ENCODE peak calls at places on chromosomes 13 and 19, in five cellular contexts. M, N, H, T and X are unnamed samples.

GRCh38 chr19:51296331-51297093 is 14.9 kb upstream of the IGLON5 start:
- DNase-seq in N (no peak), H (peak; percentile 23), M (no peak), T (no peak), X (no peak)

GRCh38 chr19:11530432-11530831 is 1.5 kb upstream of the ECSIT start:
- DNase-seq in H (peak; percentile 84), T (no peak), N (peak; percentile 80), M (peak; percentile 84), X (peak; percentile 76)

GRCh38 chr13:85298387-85298924 is 500.8 kb downstream of the SLITRK6 start:
- DNase-seq in H (no peak), M (no peak), N (no peak), T (no peak), X (no peak)

GRCh38 chr13:42985312-42986175 is 6.5 kb downstream of the EPSTI1 start:
- DNase-seq in H (no peak), M (peak; percentile 79), N (peak; percentile 46), T (no peak), X (no peak)

GRCh38 chr19:52638601-52639000 is 446 bp upstream of the ZNF83 start:
- DNase-seq in H (no peak), M (no peak), T (no peak), N (no peak), X (no peak)

GRCh38 chr13:38686635-38687245 is at the start of gene FREM2:
- DNase-seq in N (peak; percentile 57), H (peak; percentile 15), M (peak; percentile 30), T (no peak), X (peak; percentile 53)

GRCh38 chr13:22176968-22177545 is 506.2 kb downstream of the FGF9 start:
- DNase-seq in H (no peak), M (peak; percentile 7), N (no peak), T (no peak), X (no peak)

GRCh38 chr13:95568131-95568530 is 15.6 kb downstream of the CLDN10 start:
- DNase-seq in M (no peak), H (no peak), N (no peak), T (no peak), X (no peak)

GRCh38 chr19:28176193-28176592 is 1036.8 kb downstream of the UQCRFS1 start:
- DNase-seq in H (no peak), M (no peak), T (no peak), N (no peak), X (no peak)

GRCh38 chr13:76798037-76798436 is 88.2 kb downstream of the KCTD12 start:
- DNase-seq in N (no peak), H (no peak), M (no peak), T (no peak), X (no peak)

GRCh38 chr19:17358395-17358794 is 18.7 kb downstream of the PLVAP start:
- DNase-seq in T (no peak), M (peak; percentile 30), N (no peak), H (no peak), X (no peak)

DNA sequence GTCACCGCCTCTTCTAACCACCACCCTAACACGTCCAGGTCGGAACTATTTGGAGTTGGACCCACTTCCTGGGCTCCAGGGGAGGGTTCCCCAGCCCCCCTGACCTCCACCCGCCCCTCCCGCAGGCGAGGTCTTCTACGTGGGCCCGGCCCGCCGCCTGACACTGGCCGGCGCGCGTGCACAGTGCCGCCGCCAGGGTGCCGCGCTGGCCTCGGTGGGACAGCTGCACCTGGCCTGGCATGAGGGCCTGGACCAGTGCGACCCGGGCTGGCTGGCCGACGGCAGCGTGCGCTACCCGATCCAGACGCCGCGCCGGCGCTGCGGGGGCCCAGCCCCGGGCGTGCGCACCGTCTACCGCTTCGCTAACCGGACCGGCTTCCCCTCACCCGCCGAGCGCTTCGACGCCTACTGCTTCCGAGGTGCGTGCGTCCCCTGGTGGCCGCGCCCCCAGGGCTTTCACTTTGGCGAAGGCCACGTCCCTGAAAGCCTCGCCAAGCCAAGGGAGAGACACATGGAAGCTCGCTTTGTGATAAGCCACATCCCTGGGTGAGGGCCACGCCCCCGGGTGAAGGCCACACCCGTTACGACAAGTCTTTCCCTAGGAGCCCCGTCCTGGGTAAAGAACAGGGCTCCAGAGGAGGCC is 13.2 kb downstream of the NCAN start:
- DNase-seq in N (peak; percentile 75), T (no peak), M (peak; percentile 59), H (peak; percentile 67), X (peak; percentile 45)
- H3K27me3 ChIP-seq in N (peaks cover 68% of the 10 kb centered on the region), T (peaks cover 59% of the 10 kb centered on the region), M (peaks cover 11% of the 10 kb centered on the region), H (peaks cover 4% of the 10 kb centered on the region), X (no peaks in the 10 kb centered on the region)

GRCh38 chr13:29361716-29362115 is 233.8 kb downstream of the SLC7A1 start:
- DNase-seq in N (no peak), H (no peak), M (no peak), T (no peak), X (no peak)
- H3K36me3 ChIP-seq in N (no peaks in the 10 kb centered on the region), H (no peaks in the 10 kb centered on the region), M (no peaks in the 10 kb centered on the region), T (no peaks in the 10 kb centered on the region), X (no peaks in the 10 kb centered on the region)

GRCh38 chr19:3276341-3276799 is 51.9 kb downstream of the CELF5 start:
- DNase-seq in M (no peak), T (no peak), N (peak; percentile 34), H (peak; percentile 75), X (peak; percentile 71)

GRCh38 chr19:3272952-3273351 is 48.5 kb downstream of the CELF5 start:
- DNase-seq in H (no peak), T (no peak), M (no peak), N (no peak), X (no peak)

GRCh38 chr19:3275583-3276340 is 51.3 kb downstream of the CELF5 start:
- DNase-seq in M (peak; percentile 72), T (no peak), H (peak; percentile 88), N (peak; percentile 84), X (peak; percentile 70)

GRCh38 chr19:3274245-3275067 is 50.0 kb downstream of the CELF5 start:
- DNase-seq in N (no peak), M (no peak), T (no peak), H (no peak), X (no peak)

GRCh38 chr19:3275068-3275582 is 50.7 kb downstream of the CELF5 start:
- DNase-seq in H (peak; percentile 10), M (no peak), N (no peak), T (no peak), X (no peak)
- TF ChIP-seq CTCF in H (peak; percentile 64), M (no peak), N (no peak), T (no peak), X (peak; percentile 61)

DNA sequence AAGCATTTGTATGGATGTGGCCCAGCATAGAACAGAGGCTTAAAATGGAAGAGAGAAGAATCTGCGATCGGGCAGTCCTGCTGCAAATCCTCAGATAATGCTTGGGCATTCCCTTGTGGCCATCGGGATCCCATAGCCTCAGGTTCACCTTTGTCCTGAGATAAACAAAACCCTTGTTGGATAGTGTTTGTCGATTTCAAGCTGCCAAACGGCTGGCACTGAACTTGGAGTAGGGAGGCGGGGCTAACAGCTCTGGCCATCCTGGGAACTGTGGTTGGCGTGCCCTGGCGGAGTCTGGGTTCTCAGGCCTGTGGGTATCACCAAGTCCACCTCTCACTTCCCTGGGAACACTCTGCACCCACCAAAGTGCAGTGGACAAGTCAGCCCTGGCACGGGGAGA is 85.1 kb downstream of the ING1 start:
- DNase-seq in M (no peak), H (no peak), N (no peak), T (no peak), X (no peak)
- H3K27me3 ChIP-seq in M (no peaks in the 10 kb centered on the region), H (peaks cover 17% of the 10 kb centered on the region), N (peaks cover 8% of the 10 kb centered on the region), T (peaks cover 11% of the 10 kb centered on the region), X (peaks cover 4% of the 10 kb centered on the region)

GRCh38 chr19:33660426-33661160 is 38.8 kb downstream of the CHST8 start:
- DNase-seq in T (no peak), N (no peak), H (no peak), M (no peak), X (no peak)
- H3K36me3 ChIP-seq in T (no peaks in the 10 kb centered on the region), N (no peaks in the 10 kb centered on the region), H (no peaks in the 10 kb centered on the region), M (no peaks in the 10 kb centered on the region), X (no peaks in the 10 kb centered on the region)

GRCh38 chr19:18438331-18439024 is 545 bp upstream of the ISYNA1 start:
- DNase-seq in H (no peak), T (no peak), M (no peak), N (no peak), X (peak; percentile 49)
- TF ChIP-seq CTCF in H (no peak), T (no peak), M (no peak), N (no peak), X (no peak)